ENCODE peak calls at places on chromosome 17, in six cellular contexts. B is naive thymus-derived CD8-positive, alpha-beta T cell; E is AG04449; L is foreskin keratinocyte; H is activated naive CD8-positive, alpha-beta T cell treated with anti-CD3 and anti-CD28 coated beads, Interleukin-2, amount 50 U/mL, for 24 hours; Y is T-helper 2 cell. X is an unnamed sample.

GRCh38 chr17:65039349-65039988 is 17.1 kb downstream of the GNA13 start:
- DNase-seq in E (no peak), B (peak; percentile 46), H (no peak), L (peak; percentile 87), Y (no peak), X (peak; percentile 61)

GRCh38 chr17:1491406-1492248 is 859 bp downstream of the MYO1C start:
- DNase-seq in H (peak; percentile 64), B (peak; percentile 36), L (no peak), E (no peak), Y (peak; percentile 29), X (peak; percentile 54)

GRCh38 chr17:78645421-78646295 is 68.5 kb upstream of the DNAH17 start:
- DNase-seq in L (no peak), H (peak; percentile 66), B (peak; percentile 44), Y (no peak), E (no peak), X (peak; percentile 74)

GRCh38 chr17:72122668-72123495 is 2.1 kb downstream of the SOX9 start:
- DNase-seq in E (no peak), L (no peak), H (no peak), Y (no peak), B (no peak), X (no peak)

GRCh38 chr17:57051886-57052342 is 33.1 kb upstream of the AKAP1 start:
- DNase-seq in H (no peak), L (peak; percentile 82), B (no peak), E (no peak), Y (no peak), X (no peak)

GRCh38 chr17:19306160-19307111 is 56.1 kb downstream of the B9D1 start:
- DNase-seq in B (peak; percentile 40), H (peak; percentile 20), Y (no peak), E (no peak), L (no peak), X (peak; percentile 90)

GRCh38 chr17:48594412-48595106 is 980 bp upstream of the HOXB5 start:
- DNase-seq in E (no peak), Y (no peak), B (no peak), L (no peak), H (no peak), X (no peak)

GRCh38 chr17:4163951-4164350 is 21.0 kb downstream of the CYB5D2 start:
- DNase-seq in H (no peak), B (no peak), Y (no peak), E (no peak), L (no peak), X (no peak)

GRCh38 chr17:61159415-61159814 is 240.2 kb upstream of the TBX2 start:
- DNase-seq in E (no peak), Y (no peak), H (no peak), L (no peak), B (no peak), X (no peak)

GRCh38 chr17:44115585-44116415 is 7.6 kb downstream of the HDAC5 start:
- DNase-seq in B (no peak), L (no peak), H (peak; percentile 44), E (no peak), Y (no peak), X (no peak)

GRCh38 chr17:72955391-72956140 is 136.9 kb downstream of the SLC39A11 start:
- DNase-seq in H (no peak), Y (no peak), E (no peak), L (no peak), B (no peak), X (no peak)

GRCh38 chr17:74116087-74116717 is 87.3 kb upstream of the RPL38 start:
- DNase-seq in H (no peak), B (no peak), L (no peak), E (no peak), Y (no peak), X (no peak)

GRCh38 chr17:27622914-27623313 is 8.1 kb upstream of the LGALS9 start:
- DNase-seq in B (no peak), H (no peak), L (no peak), Y (no peak), E (no peak), X (no peak)

GRCh38 chr17:29659155-29659554 is 36.4 kb upstream of the CORO6 start:
- DNase-seq in E (no peak), H (no peak), L (no peak), B (no peak), Y (no peak), X (no peak)

GRCh38 chr17:31386542-31387075 is 4.9 kb upstream of the RAB11FIP4 start:
- DNase-seq in B (no peak), E (no peak), L (no peak), H (no peak), Y (no peak), X (no peak)

GRCh38 chr17:48328457-48328856 is 101.6 kb downstream of the SKAP1 start:
- DNase-seq in H (no peak), Y (no peak), L (no peak), B (no peak), E (no peak), X (no peak)

X was measured in naive B cell.